ENCODE peak calls at places on chromosomes 1 and 21, in six cellular contexts. W is A673; G is stromal cell of bone marrow; Z is activated CD8-positive, alpha-beta memory T cell treated with anti-CD3 and anti-CD28 coated beads, Interleukin-2, amount 50 U/mL, for 48 hours; D is posterior cingulate gyrus; R is ELR. C is an unnamed sample.

GRCh38 chr21:21682172-21682571 is 684.0 kb downstream of the NCAM2 start:
- DNase-seq in W (peak; percentile 35), G (peak; percentile 1), Z (no peak), D (no peak), R (peak; percentile 79), C (no peak)

GRCh38 chr1:27789511-27790154 is 16.6 kb downstream of the STX12 start:
- DNase-seq in W (no peak), G (no peak), Z (no peak), D (no peak), R (peak; percentile 25), C (no peak)

GRCh38 chr1:180217021-180217420 is 13.0 kb upstream of the LHX4 start:
- DNase-seq in W (no peak), G (no peak), Z (no peak), D (peak; percentile 67), R (no peak), C (no peak)

GRCh38 chr1:5686925-5687706 is 305.1 kb downstream of the NPHP4 start:
- DNase-seq in W (no peak), G (no peak), Z (no peak), D (peak; percentile 49), R (no peak), C (no peak)

GRCh38 chr1:93448983-93449805 is 1.3 kb downstream of the FNBP1L start:
- DNase-seq in W (peak; percentile 28), G (no peak), Z (no peak), D (peak; percentile 48), R (peak; percentile 53), C (no peak)

GRCh38 chr1:3651011-3651938 is 1.0 kb upstream of the TP73 start:
- DNase-seq in W (no peak), G (no peak), Z (no peak), D (peak; percentile 80), R (no peak), C (peak; percentile 83)

GRCh38 chr1:228004331-228004871 is 2.4 kb upstream of the WNT3A start:
- DNase-seq in W (no peak), G (no peak), Z (peak; percentile 57), D (peak; percentile 69), R (peak; percentile 57), C (peak; percentile 82)

GRCh38 chr1:240237305-240237721 is 145.6 kb downstream of the FMN2 start:
- DNase-seq in W (no peak), G (no peak), Z (no peak), D (no peak), R (peak; percentile 75), C (no peak)

GRCh38 chr1:112971006-112971405 is 15.0 kb upstream of the SLC16A1 start:
- DNase-seq in W (no peak), G (no peak), Z (no peak), D (no peak), R (no peak), C (no peak)

GRCh38 chr1:31584869-31585735 is 8.8 kb downstream of the TINAGL1 start:
- DNase-seq in W (no peak), G (no peak), Z (peak; percentile 46), D (peak; percentile 73), R (no peak), C (peak; percentile 75)

GRCh38 chr1:152983743-152984142 is at the start of gene SPRR1A:
- DNase-seq in W (no peak), G (no peak), Z (no peak), D (no peak), R (no peak), C (no peak)

GRCh38 chr1:189205863-189206262 is 1271.8 kb downstream of the BRINP3 start:
- DNase-seq in W (no peak), G (no peak), Z (no peak), D (no peak), R (peak; percentile 59), C (no peak)

GRCh38 chr1:201295861-201296260 is 12.6 kb downstream of the PKP1 start:
- DNase-seq in W (peak; percentile 89), G (peak; percentile 76), Z (no peak), D (no peak), R (peak; percentile 65), C (no peak)

GRCh38 chr1:197352011-197352410 is 84.0 kb downstream of the CRB1 start:
- DNase-seq in W (no peak), G (no peak), Z (no peak), D (no peak), R (peak; percentile 15), C (no peak)

GRCh38 chr1:39509360-39510009 is 18.0 kb downstream of the BMP8A start:
- DNase-seq in W (no peak), G (no peak), Z (no peak), D (peak; percentile 84), R (peak; percentile 52), C (no peak)

GRCh38 chr1:85606414-85606800 is 25.8 kb downstream of the CCN1 start:
- DNase-seq in W (no peak), G (no peak), Z (no peak), D (no peak), R (peak; percentile 69), C (no peak)

GRCh38 chr1:69930396-69930795 is 275.0 kb downstream of the LRRC40 start:
- DNase-seq in W (no peak), G (no peak), Z (no peak), D (no peak), R (no peak), C (no peak)

GRCh38 chr1:204562075-204562990 is 46.1 kb downstream of the MDM4 start:
- DNase-seq in W (no peak), G (no peak), Z (no peak), D (peak; percentile 78), R (no peak), C (no peak)

GRCh38 chr1:230642263-230642959 is at the start of gene COG2:
- DNase-seq in W (peak; percentile 96), G (peak; percentile 82), Z (peak; percentile 100), D (peak; percentile 99), R (peak; percentile 90), C (peak; percentile 99)

GRCh38 chr21:21163904-21164303 is 165.7 kb downstream of the NCAM2 start:
- DNase-seq in W (peak; percentile 81), G (peak; percentile 59), Z (no peak), D (no peak), R (peak; percentile 77), C (no peak)

GRCh38 chr1:187244623-187245022 is 415.9 kb downstream of the PLA2G4A start:
- DNase-seq in W (peak; percentile 35), G (no peak), Z (no peak), D (no peak), R (peak; percentile 21), C (no peak)

GRCh38 chr1:91501527-91501859 is 842 bp downstream of the CDC7 start:
- DNase-seq in W (no peak), G (peak; percentile 21), Z (no peak), D (no peak), R (peak; percentile 74), C (no peak)

GRCh38 chr1:40803902-40804301 is 20.3 kb downstream of the KCNQ4 start:
- DNase-seq in W (no peak), G (no peak), Z (no peak), D (no peak), R (no peak), C (no peak)

GRCh38 chr1:103218821-103219220 is 110.5 kb upstream of the COL11A1 start:
- DNase-seq in W (no peak), G (no peak), Z (no peak), D (no peak), R (no peak), C (no peak)

GRCh38 chr1:67626495-67627235 is 58.3 kb upstream of the GADD45A start:
- DNase-seq in W (no peak), G (peak; percentile 68), Z (no peak), D (no peak), R (peak; percentile 97), C (peak; percentile 15)

GRCh38 chr1:248820041-248820585 is 5.6 kb downstream of the SH3BP5L start:
- DNase-seq in W (no peak), G (no peak), Z (peak; percentile 46), D (no peak), R (no peak), C (no peak)

GRCh38 chr1:222326004-222326709 is 221.7 kb downstream of the HHIPL2 start:
- DNase-seq in W (no peak), G (no peak), Z (no peak), D (no peak), R (no peak), C (no peak)

GRCh38 chr1:208183977-208184901 is 59.9 kb downstream of the PLXNA2 start:
- DNase-seq in W (no peak), G (peak; percentile 87), Z (no peak), D (no peak), R (peak; percentile 94), C (no peak)

GRCh38 chr1:178168535-178168934 is 74.6 kb downstream of the RASAL2 start:
- DNase-seq in W (no peak), G (peak; percentile 39), Z (no peak), D (no peak), R (peak; percentile 75), C (no peak)

GRCh38 chr21:38910390-38911008 is 104.8 kb downstream of the ETS2 start:
- DNase-seq in W (peak; percentile 16), G (no peak), Z (peak; percentile 57), D (no peak), R (peak; percentile 45), C (peak; percentile 48)

GRCh38 chr1:22197644-22198043 is 54.7 kb upstream of the WNT4 start:
- DNase-seq in W (no peak), G (no peak), Z (no peak), D (no peak), R (no peak), C (no peak)

GRCh38 chr1:22915816-22916468 is 56.7 kb downstream of the LACTBL1 start:
- DNase-seq in W (peak; percentile 44), G (no peak), Z (no peak), D (no peak), R (no peak), C (no peak)

GRCh38 chr1:108881369-108881768 is 4.6 kb downstream of the GPSM2 start:
- DNase-seq in W (no peak), G (no peak), Z (no peak), D (no peak), R (peak; percentile 44), C (no peak)

GRCh38 chr21:26060335-26061115 is 110.0 kb downstream of the APP start:
- DNase-seq in W (no peak), G (no peak), Z (no peak), D (no peak), R (no peak), C (no peak)

GRCh38 chr21:17738171-17738953 is 80.8 kb downstream of the C21orf91 start:
- DNase-seq in W (no peak), G (no peak), Z (no peak), D (no peak), R (no peak), C (no peak)

GRCh38 chr1:33819290-33819912 is 44.5 kb upstream of the HMGB4 start:
- DNase-seq in W (no peak), G (no peak), Z (no peak), D (no peak), R (no peak), C (no peak)

GRCh38 chr1:214002472-214002871 is 14.7 kb downstream of the PROX1 start:
- DNase-seq in W (no peak), G (peak; percentile 21), Z (no peak), D (no peak), R (peak; percentile 45), C (no peak)

GRCh38 chr1:76433528-76433927 is 359.0 kb downstream of the ST6GALNAC3 start:
- DNase-seq in W (no peak), G (peak; percentile 32), Z (no peak), D (no peak), R (peak; percentile 12), C (no peak)

GRCh38 chr1:6141601-6142000 is 38.5 kb downstream of the CHD5 start:
- DNase-seq in W (no peak), G (no peak), Z (no peak), D (no peak), R (peak; percentile 29), C (no peak)

GRCh38 chr1:64505944-64506658 is 36.2 kb downstream of the CACHD1 start:
- DNase-seq in W (no peak), G (no peak), Z (peak; percentile 57), D (no peak), R (peak; percentile 22), C (no peak)

C was measured in osteocyte.